ENCODE peak calls at places on chromosomes 6 and 20, in nine cellular contexts. One of them, this sample, is unnamed.

GRCh38 chr6:158536084-158536890 is 23.6 kb upstream of the TMEM181 start:
- DNase-seq in fibroblast of pulmonary artery: peak
- DNase-seq in endodermal cell: peak
- DNase-seq in brain microvascular endothelial cell: peak
- DNase-seq in heart right ventricle: peak
- DNase-seq in CD4-positive, alpha-beta T cell: peak
- DNase-seq in choroid plexus epithelial cell: peak
- DNase-seq in body of pancreas: peak
- DNase-seq in Panc1: no peak
- DNase-seq in this sample: peak

GRCh38 chr20:17614176-17614811 is 44.4 kb downstream of the DSTN start:
- DNase-seq in fibroblast of pulmonary artery: peak
- DNase-seq in endodermal cell: peak
- DNase-seq in brain microvascular endothelial cell: no peak
- DNase-seq in heart right ventricle: peak
- DNase-seq in CD4-positive, alpha-beta T cell: no peak
- DNase-seq in choroid plexus epithelial cell: peak
- DNase-seq in body of pancreas: peak
- DNase-seq in Panc1: no peak
- DNase-seq in this sample: no peak

GRCh38 chr20:24423291-24423690 is 46.1 kb upstream of the SYNDIG1 start:
- DNase-seq in fibroblast of pulmonary artery: no peak
- DNase-seq in endodermal cell: no peak
- DNase-seq in brain microvascular endothelial cell: no peak
- DNase-seq in heart right ventricle: no peak
- DNase-seq in CD4-positive, alpha-beta T cell: no peak
- DNase-seq in choroid plexus epithelial cell: no peak
- DNase-seq in body of pancreas: no peak
- DNase-seq in Panc1: no peak
- DNase-seq in this sample: no peak

GRCh38 chr20:57964011-57964862 is 254.4 kb upstream of the PMEPA1 start:
- DNase-seq in fibroblast of pulmonary artery: no peak
- DNase-seq in endodermal cell: no peak
- DNase-seq in brain microvascular endothelial cell: no peak
- DNase-seq in heart right ventricle: peak
- DNase-seq in CD4-positive, alpha-beta T cell: no peak
- DNase-seq in choroid plexus epithelial cell: no peak
- DNase-seq in body of pancreas: no peak
- DNase-seq in Panc1: no peak
- DNase-seq in this sample: no peak

GRCh38 chr6:64664480-64664879 is 1028.9 kb downstream of the PHF3 start:
- DNase-seq in fibroblast of pulmonary artery: no peak
- DNase-seq in endodermal cell: no peak
- DNase-seq in brain microvascular endothelial cell: no peak
- DNase-seq in heart right ventricle: no peak
- DNase-seq in CD4-positive, alpha-beta T cell: no peak
- DNase-seq in choroid plexus epithelial cell: no peak
- DNase-seq in body of pancreas: no peak
- DNase-seq in Panc1: no peak
- DNase-seq in this sample: no peak

GRCh38 chr6:128098000-128098581 is 197.2 kb upstream of the THEMIS start:
- DNase-seq in fibroblast of pulmonary artery: peak
- DNase-seq in endodermal cell: no peak
- DNase-seq in brain microvascular endothelial cell: no peak
- DNase-seq in heart right ventricle: no peak
- DNase-seq in CD4-positive, alpha-beta T cell: no peak
- DNase-seq in choroid plexus epithelial cell: peak
- DNase-seq in body of pancreas: no peak
- DNase-seq in Panc1: no peak
- DNase-seq in this sample: no peak

GRCh38 chr6:157682856-157683481 is 140.1 kb upstream of the SNX9 start:
- DNase-seq in fibroblast of pulmonary artery: peak
- DNase-seq in endodermal cell: no peak
- DNase-seq in brain microvascular endothelial cell: peak
- DNase-seq in heart right ventricle: no peak
- DNase-seq in CD4-positive, alpha-beta T cell: no peak
- DNase-seq in choroid plexus epithelial cell: peak
- DNase-seq in body of pancreas: no peak
- DNase-seq in Panc1: peak
- DNase-seq in this sample: no peak

GRCh38 chr6:147881432-147881831 is 372.9 kb downstream of the SAMD5 start:
- DNase-seq in fibroblast of pulmonary artery: no peak
- DNase-seq in endodermal cell: peak
- DNase-seq in brain microvascular endothelial cell: no peak
- DNase-seq in heart right ventricle: no peak
- DNase-seq in CD4-positive, alpha-beta T cell: no peak
- DNase-seq in choroid plexus epithelial cell: no peak
- DNase-seq in body of pancreas: no peak
- DNase-seq in Panc1: no peak
- DNase-seq in this sample: no peak

GRCh38 chr20:49320460-49320859 is 42.6 kb upstream of the ZNFX1 start:
- DNase-seq in fibroblast of pulmonary artery: peak
- DNase-seq in endodermal cell: peak
- DNase-seq in brain microvascular endothelial cell: peak
- DNase-seq in heart right ventricle: no peak
- DNase-seq in CD4-positive, alpha-beta T cell: no peak
- DNase-seq in choroid plexus epithelial cell: peak
- DNase-seq in body of pancreas: no peak
- DNase-seq in Panc1: no peak
- DNase-seq in this sample: peak

GRCh38 chr6:19268117-19268516 is 569.1 kb upstream of the ID4 start:
- DNase-seq in fibroblast of pulmonary artery: no peak
- DNase-seq in endodermal cell: no peak
- DNase-seq in brain microvascular endothelial cell: no peak
- DNase-seq in heart right ventricle: no peak
- DNase-seq in CD4-positive, alpha-beta T cell: no peak
- DNase-seq in choroid plexus epithelial cell: no peak
- DNase-seq in body of pancreas: no peak
- DNase-seq in Panc1: no peak
- DNase-seq in this sample: no peak

GRCh38 chr20:49635171-49635570 is 67.2 kb upstream of the PTGIS start:
- DNase-seq in fibroblast of pulmonary artery: no peak
- DNase-seq in endodermal cell: no peak
- DNase-seq in brain microvascular endothelial cell: no peak
- DNase-seq in heart right ventricle: peak
- DNase-seq in CD4-positive, alpha-beta T cell: no peak
- DNase-seq in choroid plexus epithelial cell: no peak
- DNase-seq in body of pancreas: peak
- DNase-seq in Panc1: no peak
- DNase-seq in this sample: peak

GRCh38 chr6:15962449-15962764 is 166.5 kb upstream of the MYLIP start:
- DNase-seq in fibroblast of pulmonary artery: peak
- DNase-seq in endodermal cell: no peak
- DNase-seq in brain microvascular endothelial cell: peak
- DNase-seq in heart right ventricle: no peak
- DNase-seq in CD4-positive, alpha-beta T cell: no peak
- DNase-seq in choroid plexus epithelial cell: peak
- DNase-seq in body of pancreas: no peak
- DNase-seq in Panc1: no peak
- DNase-seq in this sample: no peak
- TF ChIP-seq CTCF in fibroblast of pulmonary artery: no peak
- TF ChIP-seq CTCF in endodermal cell: no peak
- TF ChIP-seq CTCF in brain microvascular endothelial cell: no peak
- TF ChIP-seq CTCF in heart right ventricle: no peak
- TF ChIP-seq CTCF in CD4-positive, alpha-beta T cell: no peak
- TF ChIP-seq CTCF in choroid plexus epithelial cell: no peak
- TF ChIP-seq CTCF in body of pancreas: no peak
- TF ChIP-seq CTCF in Panc1: no peak
- TF ChIP-seq CTCF in this sample: no peak

GRCh38 chr20:56698749-56699148 is 69.6 kb downstream of the TFAP2C start:
- DNase-seq in fibroblast of pulmonary artery: no peak
- DNase-seq in endodermal cell: no peak
- DNase-seq in brain microvascular endothelial cell: no peak
- DNase-seq in heart right ventricle: no peak
- DNase-seq in CD4-positive, alpha-beta T cell: no peak
- DNase-seq in choroid plexus epithelial cell: no peak
- DNase-seq in body of pancreas: no peak
- DNase-seq in Panc1: no peak
- DNase-seq in this sample: no peak
- TF ChIP-seq CTCF in fibroblast of pulmonary artery: no peak
- TF ChIP-seq CTCF in endodermal cell: no peak
- TF ChIP-seq CTCF in brain microvascular endothelial cell: no peak
- TF ChIP-seq CTCF in heart right ventricle: no peak
- TF ChIP-seq CTCF in CD4-positive, alpha-beta T cell: no peak
- TF ChIP-seq CTCF in choroid plexus epithelial cell: no peak
- TF ChIP-seq CTCF in body of pancreas: no peak
- TF ChIP-seq CTCF in Panc1: no peak
- TF ChIP-seq CTCF in this sample: no peak

GRCh38 chr6:70831427-70831826 is 125.4 kb downstream of the B3GAT2 start:
- DNase-seq in fibroblast of pulmonary artery: no peak
- DNase-seq in endodermal cell: no peak
- DNase-seq in brain microvascular endothelial cell: no peak
- DNase-seq in heart right ventricle: no peak
- DNase-seq in CD4-positive, alpha-beta T cell: no peak
- DNase-seq in choroid plexus epithelial cell: no peak
- DNase-seq in body of pancreas: no peak
- DNase-seq in Panc1: no peak
- DNase-seq in this sample: no peak

GRCh38 chr6:70838907-70839285 is 118.0 kb downstream of the B3GAT2 start:
- DNase-seq in fibroblast of pulmonary artery: no peak
- DNase-seq in endodermal cell: no peak
- DNase-seq in brain microvascular endothelial cell: no peak
- DNase-seq in heart right ventricle: no peak
- DNase-seq in CD4-positive, alpha-beta T cell: no peak
- DNase-seq in choroid plexus epithelial cell: peak
- DNase-seq in body of pancreas: no peak
- DNase-seq in Panc1: no peak
- DNase-seq in this sample: no peak

GRCh38 chr6:70839286-70840266 is 117.3 kb downstream of the B3GAT2 start:
- DNase-seq in fibroblast of pulmonary artery: no peak
- DNase-seq in endodermal cell: no peak
- DNase-seq in brain microvascular endothelial cell: no peak
- DNase-seq in heart right ventricle: no peak
- DNase-seq in CD4-positive, alpha-beta T cell: no peak
- DNase-seq in choroid plexus epithelial cell: peak
- DNase-seq in body of pancreas: no peak
- DNase-seq in Panc1: no peak
- DNase-seq in this sample: no peak

DNA sequence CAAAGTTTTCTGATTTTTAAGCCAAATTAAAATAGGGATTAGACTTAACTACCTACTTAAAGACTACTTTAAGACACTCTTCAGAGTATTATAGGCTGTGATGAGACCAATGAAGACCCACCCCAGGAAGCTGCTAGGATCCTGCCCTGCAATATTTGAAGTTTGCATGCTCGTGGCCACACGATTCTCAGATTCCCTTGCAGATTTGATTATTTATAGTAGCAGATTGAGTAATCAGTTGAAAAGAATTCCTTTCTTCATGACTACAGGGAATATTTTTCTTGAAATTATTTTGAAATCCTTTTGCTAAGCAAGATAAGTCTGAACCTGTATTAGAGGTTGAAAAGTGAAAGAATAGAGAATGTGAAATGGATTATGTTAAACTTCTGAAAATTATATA is 122.3 kb downstream of the B3GAT2 start:
- DNase-seq in fibroblast of pulmonary artery: peak
- DNase-seq in endodermal cell: no peak
- DNase-seq in brain microvascular endothelial cell: peak
- DNase-seq in heart right ventricle: no peak
- DNase-seq in CD4-positive, alpha-beta T cell: no peak
- DNase-seq in choroid plexus epithelial cell: peak
- DNase-seq in body of pancreas: no peak
- DNase-seq in Panc1: no peak
- DNase-seq in this sample: no peak
- TF ChIP-seq CTCF in fibroblast of pulmonary artery: no peak
- TF ChIP-seq CTCF in endodermal cell: no peak
- TF ChIP-seq CTCF in brain microvascular endothelial cell: no peak
- TF ChIP-seq CTCF in heart right ventricle: no peak
- TF ChIP-seq CTCF in CD4-positive, alpha-beta T cell: no peak
- TF ChIP-seq CTCF in choroid plexus epithelial cell: no peak
- TF ChIP-seq CTCF in body of pancreas: no peak
- TF ChIP-seq CTCF in Panc1: no peak
- TF ChIP-seq CTCF in this sample: no peak

GRCh38 chr6:161104966-161105365 is 113.4 kb downstream of the MAP3K4 start:
- DNase-seq in fibroblast of pulmonary artery: peak
- DNase-seq in endodermal cell: no peak
- DNase-seq in brain microvascular endothelial cell: no peak
- DNase-seq in heart right ventricle: no peak
- DNase-seq in CD4-positive, alpha-beta T cell: no peak
- DNase-seq in choroid plexus epithelial cell: peak
- DNase-seq in body of pancreas: no peak
- DNase-seq in Panc1: no peak
- DNase-seq in this sample: no peak

GRCh38 chr6:161105408-161105807 is 113.8 kb downstream of the MAP3K4 start:
- DNase-seq in fibroblast of pulmonary artery: no peak
- DNase-seq in endodermal cell: no peak
- DNase-seq in brain microvascular endothelial cell: no peak
- DNase-seq in heart right ventricle: no peak
- DNase-seq in CD4-positive, alpha-beta T cell: no peak
- DNase-seq in choroid plexus epithelial cell: no peak
- DNase-seq in body of pancreas: no peak
- DNase-seq in Panc1: no peak
- DNase-seq in this sample: no peak

GRCh38 chr6:161103475-161103874 is 111.9 kb downstream of the MAP3K4 start:
- DNase-seq in fibroblast of pulmonary artery: no peak
- DNase-seq in endodermal cell: no peak
- DNase-seq in brain microvascular endothelial cell: no peak
- DNase-seq in heart right ventricle: no peak
- DNase-seq in CD4-positive, alpha-beta T cell: no peak
- DNase-seq in choroid plexus epithelial cell: no peak
- DNase-seq in body of pancreas: no peak
- DNase-seq in Panc1: no peak
- DNase-seq in this sample: no peak

GRCh38 chr6:161100072-161100471 is 108.5 kb downstream of the MAP3K4 start:
- DNase-seq in fibroblast of pulmonary artery: no peak
- DNase-seq in endodermal cell: no peak
- DNase-seq in brain microvascular endothelial cell: no peak
- DNase-seq in heart right ventricle: no peak
- DNase-seq in CD4-positive, alpha-beta T cell: no peak
- DNase-seq in choroid plexus epithelial cell: no peak
- DNase-seq in body of pancreas: peak
- DNase-seq in Panc1: no peak
- DNase-seq in this sample: no peak

GRCh38 chr6:161101517-161101916 is 109.9 kb downstream of the MAP3K4 start:
- DNase-seq in fibroblast of pulmonary artery: peak
- DNase-seq in endodermal cell: no peak
- DNase-seq in brain microvascular endothelial cell: no peak
- DNase-seq in heart right ventricle: no peak
- DNase-seq in CD4-positive, alpha-beta T cell: no peak
- DNase-seq in choroid plexus epithelial cell: peak
- DNase-seq in body of pancreas: no peak
- DNase-seq in Panc1: no peak
- DNase-seq in this sample: peak
- TF ChIP-seq CTCF in fibroblast of pulmonary artery: peak
- TF ChIP-seq CTCF in endodermal cell: peak
- TF ChIP-seq CTCF in brain microvascular endothelial cell: peak
- TF ChIP-seq CTCF in heart right ventricle: no peak
- TF ChIP-seq CTCF in CD4-positive, alpha-beta T cell: no peak
- TF ChIP-seq CTCF in choroid plexus epithelial cell: peak
- TF ChIP-seq CTCF in body of pancreas: no peak
- TF ChIP-seq CTCF in Panc1: peak
- TF ChIP-seq CTCF in this sample: peak

GRCh38 chr20:44471481-44471882 is 4.2 kb upstream of the TTPAL start:
- DNase-seq in fibroblast of pulmonary artery: peak
- DNase-seq in endodermal cell: no peak
- DNase-seq in brain microvascular endothelial cell: no peak
- DNase-seq in heart right ventricle: no peak
- DNase-seq in CD4-positive, alpha-beta T cell: no peak
- DNase-seq in choroid plexus epithelial cell: peak
- DNase-seq in body of pancreas: no peak
- DNase-seq in Panc1: no peak
- DNase-seq in this sample: no peak
- TF ChIP-seq CTCF in fibroblast of pulmonary artery: peak
- TF ChIP-seq CTCF in endodermal cell: peak
- TF ChIP-seq CTCF in brain microvascular endothelial cell: peak
- TF ChIP-seq CTCF in heart right ventricle: no peak
- TF ChIP-seq CTCF in CD4-positive, alpha-beta T cell: no peak
- TF ChIP-seq CTCF in choroid plexus epithelial cell: peak
- TF ChIP-seq CTCF in body of pancreas: peak
- TF ChIP-seq CTCF in Panc1: peak
- TF ChIP-seq CTCF in this sample: peak